ENCODE peak calls at places on chromosomes 13 and 19, in six cellular contexts. One of them, this sample, is unnamed.
A peak's percentile ranks its signal among the peaks of the same experiment; 100 is the strongest.

GRCh38 chr19:35000647-35001501 is 751 bp downstream of the GRAMD1A start:
- DNase-seq in fibroblast of pulmonary artery: peak; percentile 50
- DNase-seq in GM23338: peak; percentile 69
- DNase-seq in breast epithelium: no peak
- DNase-seq in endodermal cell: peak; percentile 71
- DNase-seq in right lobe of liver: peak; percentile 61
- DNase-seq in this sample: no peak

GRCh38 chr13:58397596-58398387 is 766.2 kb downstream of the PCDH17 start:
- DNase-seq in endodermal cell: peak; percentile 64
- DNase-seq in fibroblast of pulmonary artery: no peak
- DNase-seq in GM23338: no peak
- DNase-seq in breast epithelium: no peak
- DNase-seq in right lobe of liver: no peak
- DNase-seq in this sample: no peak

GRCh38 chr19:4577020-4577782 is 17.7 kb upstream of the SEMA6B start:
- DNase-seq in GM23338: peak; percentile 69
- DNase-seq in right lobe of liver: no peak
- DNase-seq in endodermal cell: peak; percentile 82
- DNase-seq in breast epithelium: no peak
- DNase-seq in fibroblast of pulmonary artery: peak; percentile 48
- DNase-seq in this sample: no peak

GRCh38 chr19:591099-591958 is 1.6 kb downstream of the HCN2 start:
- DNase-seq in GM23338: peak; percentile 68
- DNase-seq in fibroblast of pulmonary artery: no peak
- DNase-seq in right lobe of liver: no peak
- DNase-seq in breast epithelium: no peak
- DNase-seq in endodermal cell: peak; percentile 87
- DNase-seq in this sample: no peak

GRCh38 chr19:4077800-4078683 is 11.3 kb upstream of the ZBTB7A start:
- DNase-seq in GM23338: peak; percentile 69
- DNase-seq in fibroblast of pulmonary artery: no peak
- DNase-seq in breast epithelium: peak; percentile 42
- DNase-seq in endodermal cell: peak; percentile 68
- DNase-seq in right lobe of liver: peak; percentile 73
- DNase-seq in this sample: no peak

GRCh38 chr19:16118489-16119033 is 6.9 kb downstream of the RAB8A start:
- DNase-seq in fibroblast of pulmonary artery: no peak
- DNase-seq in breast epithelium: no peak
- DNase-seq in right lobe of liver: no peak
- DNase-seq in endodermal cell: no peak
- DNase-seq in GM23338: no peak
- DNase-seq in this sample: peak; percentile 97

GRCh38 chr13:28559636-28560259 is 64.8 kb upstream of the FLT1 start:
- DNase-seq in breast epithelium: no peak
- DNase-seq in GM23338: no peak
- DNase-seq in right lobe of liver: no peak
- DNase-seq in endodermal cell: no peak
- DNase-seq in fibroblast of pulmonary artery: no peak
- DNase-seq in this sample: no peak

GRCh38 chr13:27628081-27628480 is 6.4 kb downstream of the POLR1D start:
- DNase-seq in endodermal cell: no peak
- DNase-seq in GM23338: no peak
- DNase-seq in right lobe of liver: no peak
- DNase-seq in fibroblast of pulmonary artery: no peak
- DNase-seq in breast epithelium: no peak
- DNase-seq in this sample: no peak

GRCh38 chr13:113562085-113562749 is 22.3 kb upstream of the TFDP1 start:
- DNase-seq in GM23338: peak; percentile 93
- DNase-seq in endodermal cell: peak; percentile 93
- DNase-seq in fibroblast of pulmonary artery: peak; percentile 80
- DNase-seq in right lobe of liver: peak; percentile 63
- DNase-seq in breast epithelium: peak; percentile 18
- DNase-seq in this sample: no peak

GRCh38 chr13:88622362-88622973 is 951.3 kb downstream of the SLITRK5 start:
- DNase-seq in breast epithelium: no peak
- DNase-seq in right lobe of liver: no peak
- DNase-seq in endodermal cell: no peak
- DNase-seq in fibroblast of pulmonary artery: peak; percentile 6
- DNase-seq in GM23338: peak; percentile 1
- DNase-seq in this sample: no peak

GRCh38 chr13:60335531-60335930 is 61.5 kb upstream of the TDRD3 start:
- DNase-seq in fibroblast of pulmonary artery: peak; percentile 30
- DNase-seq in breast epithelium: no peak
- DNase-seq in right lobe of liver: no peak
- DNase-seq in endodermal cell: no peak
- DNase-seq in GM23338: peak; percentile 55
- DNase-seq in this sample: no peak

GRCh38 chr13:49300716-49301589 is 53.2 kb downstream of the CDADC1 start:
- DNase-seq in breast epithelium: no peak
- DNase-seq in endodermal cell: peak; percentile 77
- DNase-seq in fibroblast of pulmonary artery: peak; percentile 81
- DNase-seq in right lobe of liver: no peak
- DNase-seq in GM23338: peak; percentile 87
- DNase-seq in this sample: peak; percentile 66

GRCh38 chr13:113786262-113786841 is 27.3 kb downstream of the TMEM255B start:
- DNase-seq in right lobe of liver: no peak
- DNase-seq in fibroblast of pulmonary artery: peak; percentile 73
- DNase-seq in endodermal cell: peak; percentile 18
- DNase-seq in breast epithelium: no peak
- DNase-seq in GM23338: no peak
- DNase-seq in this sample: no peak

GRCh38 chr19:3007975-3008374 is 21.1 kb downstream of the TLE2 start:
- DNase-seq in breast epithelium: no peak
- DNase-seq in endodermal cell: no peak
- DNase-seq in GM23338: no peak
- DNase-seq in right lobe of liver: no peak
- DNase-seq in fibroblast of pulmonary artery: no peak
- DNase-seq in this sample: no peak

DNA sequence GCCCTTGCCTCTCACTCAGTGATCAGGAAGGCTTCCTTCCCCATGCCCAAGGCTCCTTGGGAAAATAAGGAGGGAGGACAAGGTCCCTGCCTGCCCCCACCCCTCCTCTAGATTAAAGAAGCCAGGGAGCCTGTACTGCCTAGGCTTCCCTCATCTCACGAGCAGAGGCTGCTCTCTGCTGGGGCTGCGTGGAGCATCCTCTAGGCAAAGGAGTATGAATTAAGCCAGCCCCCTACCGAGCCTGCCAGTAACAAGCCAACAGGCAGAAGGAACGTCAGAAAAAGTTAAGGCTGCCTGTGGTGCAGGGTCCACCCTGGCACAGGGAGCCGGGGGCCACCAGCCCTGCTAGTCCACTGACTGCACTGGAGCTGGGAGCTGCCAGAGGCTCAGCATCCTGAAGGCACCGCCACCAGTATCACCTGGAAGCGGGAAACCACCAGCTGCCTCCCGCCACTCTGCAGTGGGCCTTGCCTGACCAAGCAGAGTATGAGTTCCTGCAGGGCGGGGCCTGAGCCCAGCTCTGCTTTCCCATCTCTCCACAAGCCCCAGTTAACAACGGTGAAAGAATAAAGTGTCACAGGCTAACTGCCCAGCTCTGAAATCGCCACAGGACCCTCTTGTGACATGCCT is 6.8 kb downstream of the NAPA start:
- DNase-seq in right lobe of liver: no peak
- DNase-seq in breast epithelium: no peak
- DNase-seq in fibroblast of pulmonary artery: no peak
- DNase-seq in endodermal cell: peak; percentile 69
- DNase-seq in GM23338: peak; percentile 36
- DNase-seq in this sample: no peak
- TF ChIP-seq CTCF in right lobe of liver: no peak
- TF ChIP-seq CTCF in breast epithelium: no peak
- TF ChIP-seq CTCF in fibroblast of pulmonary artery: no peak
- TF ChIP-seq CTCF in endodermal cell: no peak
- TF ChIP-seq CTCF in GM23338: no peak
- TF ChIP-seq CTCF in this sample: no peak

DNA sequence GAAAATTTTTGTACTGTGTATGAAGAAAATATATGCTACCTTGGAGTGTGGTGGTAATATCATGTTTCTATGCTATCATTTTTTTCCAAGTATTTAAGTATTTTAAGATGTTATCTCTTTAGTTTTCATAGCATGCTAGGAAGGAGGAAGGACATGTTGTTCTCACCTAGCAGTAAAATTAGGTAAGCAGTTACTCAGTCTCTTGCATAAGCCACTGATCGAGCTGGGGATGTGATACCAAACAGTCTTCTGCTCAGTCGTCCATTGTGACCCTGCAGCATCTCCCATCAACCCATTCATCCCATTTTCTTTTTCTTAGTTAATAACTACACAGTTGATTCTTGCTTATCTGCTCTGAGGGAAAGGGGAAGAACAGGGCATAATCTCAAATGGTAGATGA is 130.6 kb downstream of the KLF5 start:
- DNase-seq in right lobe of liver: no peak
- DNase-seq in GM23338: no peak
- DNase-seq in fibroblast of pulmonary artery: no peak
- DNase-seq in endodermal cell: no peak
- DNase-seq in breast epithelium: no peak
- DNase-seq in this sample: no peak
- H3K4me3 ChIP-seq in right lobe of liver: no peak overlapping the region
- H3K4me3 ChIP-seq in GM23338: no peak overlapping the region
- H3K4me3 ChIP-seq in fibroblast of pulmonary artery: no peak overlapping the region
- H3K4me3 ChIP-seq in endodermal cell: peak overlapping the region; percentile 16
- H3K4me3 ChIP-seq in breast epithelium: no peak overlapping the region
- H3K4me3 ChIP-seq in this sample: no peak overlapping the region

GRCh38 chr19:49150106-49150943 is 4.9 kb downstream of the HRC start:
- DNase-seq in GM23338: peak; percentile 95
- DNase-seq in breast epithelium: peak; percentile 76
- DNase-seq in endodermal cell: peak; percentile 93
- DNase-seq in right lobe of liver: peak; percentile 95
- DNase-seq in fibroblast of pulmonary artery: peak; percentile 72
- DNase-seq in this sample: no peak
- TF ChIP-seq CTCF in GM23338: no peak
- TF ChIP-seq CTCF in breast epithelium: no peak
- TF ChIP-seq CTCF in endodermal cell: no peak
- TF ChIP-seq CTCF in right lobe of liver: no peak
- TF ChIP-seq CTCF in fibroblast of pulmonary artery: no peak
- TF ChIP-seq CTCF in this sample: no peak

DNA sequence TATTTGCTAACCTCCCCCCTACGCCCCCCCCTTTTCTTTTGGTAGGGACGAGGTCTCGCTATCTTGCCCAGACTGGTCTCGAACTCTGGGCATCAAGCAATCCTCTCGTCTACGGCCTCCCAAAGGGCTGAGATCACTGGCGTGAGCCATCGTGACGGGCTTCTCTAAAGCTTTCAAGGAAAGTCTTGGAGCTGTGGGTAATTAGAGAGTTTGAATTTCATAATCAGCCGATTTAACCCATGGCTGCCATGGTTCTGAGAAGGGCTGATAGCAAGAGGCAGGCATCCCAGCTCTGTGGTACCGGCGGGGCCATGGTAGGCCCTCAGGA is 679 bp upstream of the ABHD8 start:
- DNase-seq in fibroblast of pulmonary artery: no peak
- DNase-seq in endodermal cell: no peak
- DNase-seq in GM23338: no peak
- DNase-seq in right lobe of liver: no peak
- DNase-seq in breast epithelium: no peak
- DNase-seq in this sample: no peak
- H3K4me3 ChIP-seq in fibroblast of pulmonary artery: no peak overlapping the region
- H3K4me3 ChIP-seq in endodermal cell: no peak overlapping the region
- H3K4me3 ChIP-seq in GM23338: peak overlapping the region; percentile 74
- H3K4me3 ChIP-seq in right lobe of liver: no peak overlapping the region
- H3K4me3 ChIP-seq in breast epithelium: peak overlapping the region; percentile 81
- H3K4me3 ChIP-seq in this sample: no peak overlapping the region

GRCh38 chr19:33304760-33305647 is 2.7 kb upstream of the CEBPA start:
- DNase-seq in breast epithelium: no peak
- DNase-seq in endodermal cell: no peak
- DNase-seq in right lobe of liver: peak; percentile 89
- DNase-seq in GM23338: no peak
- DNase-seq in fibroblast of pulmonary artery: no peak
- DNase-seq in this sample: no peak
- TF ChIP-seq CTCF in breast epithelium: no peak
- TF ChIP-seq CTCF in endodermal cell: peak; percentile 53
- TF ChIP-seq CTCF in right lobe of liver: peak; percentile 38
- TF ChIP-seq CTCF in GM23338: peak; percentile 30
- TF ChIP-seq CTCF in fibroblast of pulmonary artery: no peak
- TF ChIP-seq CTCF in this sample: peak; percentile 5

GRCh38 chr19:11059511-11060358 is 29.5 kb upstream of the LDLR start:
- DNase-seq in fibroblast of pulmonary artery: no peak
- DNase-seq in GM23338: no peak
- DNase-seq in right lobe of liver: no peak
- DNase-seq in endodermal cell: no peak
- DNase-seq in breast epithelium: no peak
- DNase-seq in this sample: no peak
- H3K4me3 ChIP-seq in fibroblast of pulmonary artery: no peak overlapping the region
- H3K4me3 ChIP-seq in GM23338: no peak overlapping the region
- H3K4me3 ChIP-seq in right lobe of liver: no peak overlapping the region
- H3K4me3 ChIP-seq in endodermal cell: no peak overlapping the region
- H3K4me3 ChIP-seq in breast epithelium: no peak overlapping the region
- H3K4me3 ChIP-seq in this sample: no peak overlapping the region

DNA sequence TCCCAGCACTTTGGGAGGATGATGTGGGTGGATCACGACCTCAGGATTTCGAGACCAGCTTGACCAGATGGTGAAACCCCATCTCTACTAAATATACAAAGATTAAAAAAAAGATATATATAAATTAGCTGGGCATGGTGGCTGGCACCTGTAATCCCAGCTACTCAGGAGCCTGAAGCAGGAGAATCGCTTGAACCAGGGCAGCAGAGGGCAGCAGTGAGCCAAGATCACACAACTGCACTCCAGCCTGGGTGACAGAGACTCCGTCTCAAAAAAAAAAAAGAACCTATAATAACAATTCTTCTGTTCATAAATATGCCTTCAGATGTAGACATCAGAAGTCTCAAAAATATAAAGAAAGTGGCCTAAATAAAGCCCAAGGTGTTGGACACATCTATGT is 7.6 kb downstream of the ZNF737 start:
- DNase-seq in endodermal cell: peak; percentile 73
- DNase-seq in GM23338: peak; percentile 66
- DNase-seq in fibroblast of pulmonary artery: no peak
- DNase-seq in breast epithelium: no peak
- DNase-seq in right lobe of liver: no peak
- DNase-seq in this sample: no peak
- TF ChIP-seq CTCF in endodermal cell: peak; percentile 71
- TF ChIP-seq CTCF in GM23338: peak; percentile 68
- TF ChIP-seq CTCF in fibroblast of pulmonary artery: no peak
- TF ChIP-seq CTCF in breast epithelium: peak; percentile 14
- TF ChIP-seq CTCF in right lobe of liver: peak; percentile 8
- TF ChIP-seq CTCF in this sample: no peak

GRCh38 chr19:8423821-8424223 is 10.7 kb downstream of the MARCHF2 start:
- DNase-seq in right lobe of liver: peak; percentile 91
- DNase-seq in GM23338: peak; percentile 48
- DNase-seq in endodermal cell: peak; percentile 83
- DNase-seq in breast epithelium: peak; percentile 90
- DNase-seq in fibroblast of pulmonary artery: peak; percentile 99
- DNase-seq in this sample: no peak
- H3K4me3 ChIP-seq in right lobe of liver: no peak overlapping the region
- H3K4me3 ChIP-seq in GM23338: no peak overlapping the region
- H3K4me3 ChIP-seq in endodermal cell: no peak overlapping the region
- H3K4me3 ChIP-seq in breast epithelium: no peak overlapping the region
- H3K4me3 ChIP-seq in fibroblast of pulmonary artery: no peak overlapping the region
- H3K4me3 ChIP-seq in this sample: no peak overlapping the region